ENCODE peak calls at places on chromosomes 16 and 17, in five cellular contexts. D is tibial artery, K is AG04449, X is AG10803, C is A549. Q is an unnamed sample.

GRCh38 chr16:86375370-86375769 is 135.0 kb upstream of the FOXF1 start:
- DNase-seq in D (no peak), K (no peak), X (peak; percentile 83), C (no peak), Q (peak; percentile 74)

GRCh38 chr16:58859958-58860669 is 126.0 kb upstream of the GOT2 start:
- DNase-seq in D (no peak), K (no peak), X (no peak), C (no peak), Q (no peak)

GRCh38 chr16:49023095-49023494 is 258.5 kb downstream of the CBLN1 start:
- DNase-seq in D (no peak), K (no peak), X (peak; percentile 31), C (no peak), Q (no peak)

GRCh38 chr16:58500329-58501241 is 642 bp downstream of the NDRG4 start:
- DNase-seq in D (peak; percentile 50), K (no peak), X (no peak), C (no peak), Q (no peak)

GRCh38 chr16:55773859-55774549 is 58.9 kb downstream of the CES1 start:
- DNase-seq in D (no peak), K (no peak), X (no peak), C (no peak), Q (no peak)

GRCh38 chr16:4330277-4330882 is 14.5 kb downstream of the GLIS2 start:
- DNase-seq in D (peak; percentile 88), K (no peak), X (peak; percentile 62), C (peak; percentile 77), Q (peak; percentile 71)

GRCh38 chr17:83010323-83011200 is 68.8 kb upstream of the METRNL start:
- DNase-seq in D (no peak), K (no peak), X (peak; percentile 46), C (no peak), Q (no peak)

GRCh38 chr16:68909099-68909733 is 65.9 kb downstream of the TANGO6 start:
- DNase-seq in D (no peak), K (no peak), X (no peak), C (no peak), Q (peak; percentile 17)

GRCh38 chr16:22317001-22317530 is 19.9 kb downstream of the POLR3E start:
- DNase-seq in D (no peak), K (no peak), X (no peak), C (no peak), Q (no peak)

GRCh38 chr17:72702998-72703397 is 389.5 kb downstream of the SLC39A11 start:
- DNase-seq in D (no peak), K (no peak), X (peak; percentile 37), C (no peak), Q (peak; percentile 73)

GRCh38 chr16:80931985-80932720 is 74.5 kb downstream of the CMC2 start:
- DNase-seq in D (peak; percentile 79), K (no peak), X (peak; percentile 69), C (peak; percentile 54), Q (peak; percentile 57)
- TF ChIP-seq CTCF in D (no peak), K (peak; percentile 25), X (no peak), C (no peak), Q (no peak)

GRCh38 chr16:53433509-53433908 is 762 bp upstream of the RBL2 start:
- DNase-seq in D (no peak), K (no peak), X (no peak), C (no peak), Q (peak; percentile 23)
- H3K4me3 ChIP-seq in D (peak overlapping the region; percentile 99), K (no peak overlapping the region), X (no peak overlapping the region), C (peak overlapping the region; percentile 89), Q (peak overlapping the region; percentile 97)

GRCh38 chr17:7589204-7589868 is 558 bp downstream of the SOX15 start:
- DNase-seq in D (peak; percentile 90), K (no peak), X (peak; percentile 83), C (no peak), Q (peak; percentile 83)
- TF ChIP-seq CTCF in D (peak; percentile 88), K (peak; percentile 89), X (peak; percentile 79), C (peak; percentile 46), Q (peak; percentile 84)

GRCh38 chr17:40348136-40348504 is 16.4 kb downstream of the GJD3 start:
- DNase-seq in D (no peak), K (no peak), X (no peak), C (no peak), Q (no peak)

GRCh38 chr17:40345161-40346034 is 19.1 kb downstream of the GJD3 start:
- DNase-seq in D (peak; percentile 90), K (no peak), X (peak; percentile 66), C (peak; percentile 85), Q (no peak)

GRCh38 chr17:40347319-40348135 is 17.0 kb downstream of the GJD3 start:
- DNase-seq in D (no peak), K (no peak), X (no peak), C (no peak), Q (no peak)

GRCh38 chr17:40346061-40346767 is 18.3 kb downstream of the GJD3 start:
- DNase-seq in D (no peak), K (no peak), X (no peak), C (no peak), Q (no peak)

GRCh38 chr17:40346768-40347154 is 17.8 kb downstream of the GJD3 start:
- DNase-seq in D (no peak), K (no peak), X (no peak), C (no peak), Q (no peak)
- H3K4me3 ChIP-seq in D (peak overlapping the region; percentile 70), K (no peak overlapping the region), X (no peak overlapping the region), C (no peak overlapping the region), Q (peak overlapping the region; percentile 9)

GRCh38 chr16:25700547-25700946 is 8.8 kb downstream of the HS3ST4 start:
- DNase-seq in D (no peak), K (no peak), X (no peak), C (no peak), Q (no peak)
- TF ChIP-seq CTCF in D (no peak), K (no peak), X (no peak), C (no peak), Q (no peak)

GRCh38 chr17:77571141-77571540 is 387.4 kb upstream of the TNRC6C start:
- DNase-seq in D (peak; percentile 43), K (no peak), X (no peak), C (no peak), Q (no peak)
- H3K4me3 ChIP-seq in D (peak overlapping the region; percentile 39), K (no peak overlapping the region), X (no peak overlapping the region), C (no peak overlapping the region), Q (no peak overlapping the region)

GRCh38 chr17:31558748-31559646 is 167.5 kb downstream of the RAB11FIP4 start:
- DNase-seq in D (peak; percentile 90), K (no peak), X (peak; percentile 77), C (peak; percentile 91), Q (peak; percentile 84)
- TF ChIP-seq CTCF in D (peak; percentile 97), K (peak; percentile 52), X (peak; percentile 30), C (peak; percentile 99), Q (peak; percentile 62)